ENCODE peak calls at places on chromosomes 7 and 10, in four cellular contexts. Y is ovary, V is breast epithelium, S is cardiac muscle cell. T is an unnamed sample.
A peak's percentile ranks its signal among the peaks of the same experiment; 100 is the strongest.

GRCh38 chr10:34526758-34527730 is 288.1 kb downstream of the PARD3 start:
- DNase-seq in Y (no peak), V (no peak), S (peak; percentile 93), T (no peak)

GRCh38 chr10:86872757-86873156 is 84.7 kb downstream of the MMRN2 start:
- DNase-seq in Y (no peak), V (no peak), S (peak; percentile 67), T (no peak)

GRCh38 chr10:102419561-102420442 is 834 bp upstream of the FBXL15 start:
- DNase-seq in Y (peak; percentile 83), V (no peak), S (no peak), T (peak; percentile 70)

GRCh38 chr7:1466524-1467271 is 7.4 kb upstream of the MICALL2 start:
- DNase-seq in Y (peak; percentile 57), V (no peak), S (peak; percentile 53), T (peak; percentile 96)

GRCh38 chr7:66185680-66186187 is 19.4 kb upstream of the TPST1 start:
- DNase-seq in Y (no peak), V (no peak), S (no peak), T (no peak)

GRCh38 chr7:47085491-47086275 is 496.2 kb downstream of the TNS3 start:
- DNase-seq in Y (no peak), V (no peak), S (no peak), T (no peak)

GRCh38 chr10:92734288-92734687 is 44.5 kb downstream of the HHEX start:
- DNase-seq in Y (no peak), V (no peak), S (no peak), T (no peak)

GRCh38 chr10:130571674-130572073 is 435.5 kb downstream of the GLRX3 start:
- DNase-seq in Y (no peak), V (no peak), S (no peak), T (no peak)

GRCh38 chr10:71161429-71161828 is 50.9 kb upstream of the UNC5B start:
- DNase-seq in Y (no peak), V (no peak), S (peak; percentile 14), T (no peak)

GRCh38 chr7:47407821-47408674 is 173.9 kb downstream of the TNS3 start:
- DNase-seq in Y (peak; percentile 31), V (no peak), S (no peak), T (no peak)

DNA sequence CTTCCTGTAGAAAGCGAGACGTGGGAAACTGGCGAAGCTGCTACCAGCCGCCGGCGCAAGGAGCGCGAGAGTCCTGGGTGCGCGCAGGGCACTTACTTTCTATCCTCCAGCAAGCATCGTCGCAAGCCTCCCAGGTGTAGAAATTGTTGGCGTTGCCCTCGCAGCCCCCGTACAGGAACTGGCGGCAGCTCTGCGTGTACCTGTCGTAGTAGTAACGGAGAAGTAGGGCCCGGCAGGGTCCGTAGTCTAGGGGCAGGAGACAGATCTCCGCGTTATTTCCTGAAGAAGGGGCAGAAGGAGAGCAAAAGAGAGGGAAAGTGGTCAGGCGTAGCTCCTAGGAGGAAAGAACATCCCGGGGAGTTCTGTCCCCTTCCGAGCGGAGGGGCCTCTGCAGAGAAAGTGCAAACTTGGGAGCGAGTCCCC is 501 bp downstream of the TFPI2 start:
- DNase-seq in Y (peak; percentile 59), V (no peak), S (peak; percentile 77), T (no peak)
- H3K27ac ChIP-seq in Y (peak overlapping the region; percentile 82), V (no peak overlapping the region), S (no peak overlapping the region), T (no peak overlapping the region)

GRCh38 chr10:33334839-33335549 is 527 bp upstream of the NRP1 start:
- DNase-seq in Y (peak; percentile 83), V (peak; percentile 49), S (peak; percentile 95), T (peak; percentile 89)
- H3K4me3 ChIP-seq in Y (peak overlapping the region; percentile 69), V (peak overlapping the region; percentile 75), S (peak overlapping the region; percentile 95), T (peak overlapping the region; percentile 61)

GRCh38 chr7:42740410-42740809 is 171.5 kb downstream of the C7orf25 start:
- DNase-seq in Y (no peak), V (no peak), S (peak; percentile 42), T (no peak)
- H3K27ac ChIP-seq in Y (no peak overlapping the region), V (no peak overlapping the region), S (no peak overlapping the region), T (no peak overlapping the region)

DNA sequence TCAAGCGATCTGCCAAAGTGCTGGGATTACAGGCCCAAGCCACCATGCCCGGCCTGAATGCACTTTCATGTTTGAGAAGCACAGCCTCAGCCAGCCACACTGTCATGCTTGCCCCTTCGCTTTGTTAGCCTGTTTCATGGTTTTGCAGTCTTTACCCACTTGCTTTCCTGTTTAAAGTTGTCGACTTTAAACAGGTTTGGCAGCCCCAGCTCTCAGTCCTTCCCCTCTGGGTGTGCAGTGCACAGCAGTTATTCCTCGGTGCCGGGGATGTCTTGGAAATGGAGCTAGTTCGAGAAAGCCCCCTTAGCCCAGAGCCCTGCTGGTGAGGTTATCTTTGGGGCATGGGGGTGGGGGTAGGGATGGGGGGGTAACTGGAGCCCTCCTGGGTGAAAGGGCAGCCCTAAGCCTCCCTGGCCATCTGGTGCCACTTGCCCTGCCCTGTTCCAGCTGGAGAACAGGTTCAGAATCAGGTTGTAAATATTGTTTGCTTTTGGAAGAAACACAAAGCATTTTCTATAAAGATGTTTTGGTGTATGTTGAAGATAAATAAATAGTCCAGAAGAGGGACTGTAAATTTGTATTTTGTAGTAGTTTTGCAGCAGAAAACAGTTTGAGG is 14.8 kb downstream of the TSPAN14 start:
- DNase-seq in Y (no peak), V (no peak), S (no peak), T (peak; percentile 48)
- H3K4me3 ChIP-seq in Y (no peak overlapping the region), V (peak overlapping the region; percentile 6), S (no peak overlapping the region), T (no peak overlapping the region)

GRCh38 chr10:124087672-124088634 is 5.4 kb downstream of the CHST15 start:
- DNase-seq in Y (peak; percentile 41), V (no peak), S (no peak), T (no peak)

GRCh38 chr10:124086787-124087671 is 6.4 kb downstream of the CHST15 start:
- DNase-seq in Y (no peak), V (no peak), S (no peak), T (peak; percentile 64)

GRCh38 chr10:124084693-124085092 is 8.7 kb downstream of the CHST15 start:
- DNase-seq in Y (no peak), V (no peak), S (no peak), T (no peak)

GRCh38 chr10:124085680-124086079 is 7.7 kb downstream of the CHST15 start:
- DNase-seq in Y (peak; percentile 35), V (no peak), S (no peak), T (peak; percentile 61)

DNA sequence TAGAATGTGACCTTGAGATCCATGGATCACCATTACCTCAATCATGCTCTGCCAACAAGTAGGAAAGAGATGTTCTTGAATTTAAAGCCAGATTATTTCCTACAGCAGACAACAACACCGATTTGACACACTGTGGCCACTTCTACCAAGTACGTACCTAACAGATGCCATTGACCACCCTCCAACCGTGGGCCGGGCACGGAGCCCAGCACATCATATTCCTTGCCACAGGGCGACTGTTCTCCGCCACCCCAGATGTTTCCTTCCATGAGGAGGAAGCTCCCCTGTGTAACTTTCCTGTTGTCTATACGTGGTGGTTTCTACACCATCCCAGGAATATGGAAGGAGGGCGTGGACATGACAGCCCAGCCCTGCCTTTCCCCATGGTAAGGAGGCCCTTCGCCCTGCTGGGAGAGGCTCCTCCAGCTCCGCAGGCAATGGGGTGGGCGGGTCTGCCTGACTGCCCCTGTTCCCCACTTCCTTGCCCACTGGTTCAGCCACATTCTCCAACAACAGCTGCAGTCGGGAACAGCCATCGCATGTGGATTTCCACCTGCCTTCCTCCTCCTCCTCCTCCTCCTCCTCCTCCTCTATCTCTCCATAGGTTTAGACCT is 7.2 kb downstream of the CHST15 start:
- DNase-seq in Y (no peak), V (no peak), S (no peak), T (no peak)
- H3K27ac ChIP-seq in Y (no peak overlapping the region), V (peak overlapping the region; percentile 7), S (no peak overlapping the region), T (no peak overlapping the region)

DNA sequence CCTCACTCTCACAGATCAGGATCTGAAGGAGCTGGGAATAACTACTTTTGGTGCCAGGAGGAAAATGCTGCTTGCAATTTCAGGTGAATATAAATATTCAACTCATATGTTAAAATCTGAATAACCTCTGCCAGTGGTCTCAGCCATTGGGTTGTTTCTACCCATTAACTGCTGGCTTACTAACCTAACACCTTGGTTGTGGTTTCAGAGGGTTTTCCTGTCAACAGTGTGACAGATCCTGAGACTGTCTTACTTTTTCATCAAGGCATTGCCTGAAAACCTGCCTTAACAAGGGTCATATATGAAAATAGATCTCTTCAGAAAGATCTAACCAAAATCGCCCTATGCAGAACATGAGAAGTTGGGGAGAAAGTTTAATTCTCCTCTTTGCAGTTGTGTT is 307.7 kb downstream of the BICC1 start:
- DNase-seq in Y (no peak), V (no peak), S (no peak), T (no peak)
- H3K4me3 ChIP-seq in Y (no peak overlapping the region), V (no peak overlapping the region), S (no peak overlapping the region), T (no peak overlapping the region)

DNA sequence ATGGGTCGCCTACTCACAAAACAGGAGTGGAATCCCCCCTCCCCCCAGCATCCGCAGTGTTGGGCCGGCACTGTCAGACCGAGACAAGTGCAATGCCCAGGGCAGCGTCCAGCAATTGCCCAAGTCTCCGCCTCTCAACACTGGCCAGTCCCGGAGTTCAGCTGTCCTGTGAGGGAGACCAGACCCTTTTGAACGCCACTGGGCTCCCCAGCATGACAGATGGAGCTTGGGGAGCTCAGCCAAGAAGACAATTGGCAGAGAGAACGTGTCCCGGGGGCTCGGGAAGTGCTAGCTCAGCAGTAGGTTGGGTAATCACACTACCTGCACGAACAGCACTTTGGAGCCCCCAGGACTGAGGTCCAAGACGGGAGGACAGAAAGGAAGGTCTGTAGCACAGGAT is 4.7 kb downstream of the COPS6 start:
- DNase-seq in Y (no peak), V (no peak), S (no peak), T (no peak)
- H3K27ac ChIP-seq in Y (no peak overlapping the region), V (peak overlapping the region; percentile 11), S (no peak overlapping the region), T (no peak overlapping the region)

GRCh38 chr7:74290999-74291441 is 1.8 kb downstream of the CLIP2 start:
- DNase-seq in Y (no peak), V (no peak), S (no peak), T (no peak)
- H3K4me3 ChIP-seq in Y (no peak overlapping the region), V (peak overlapping the region; percentile 97), S (no peak overlapping the region), T (no peak overlapping the region)

DNA sequence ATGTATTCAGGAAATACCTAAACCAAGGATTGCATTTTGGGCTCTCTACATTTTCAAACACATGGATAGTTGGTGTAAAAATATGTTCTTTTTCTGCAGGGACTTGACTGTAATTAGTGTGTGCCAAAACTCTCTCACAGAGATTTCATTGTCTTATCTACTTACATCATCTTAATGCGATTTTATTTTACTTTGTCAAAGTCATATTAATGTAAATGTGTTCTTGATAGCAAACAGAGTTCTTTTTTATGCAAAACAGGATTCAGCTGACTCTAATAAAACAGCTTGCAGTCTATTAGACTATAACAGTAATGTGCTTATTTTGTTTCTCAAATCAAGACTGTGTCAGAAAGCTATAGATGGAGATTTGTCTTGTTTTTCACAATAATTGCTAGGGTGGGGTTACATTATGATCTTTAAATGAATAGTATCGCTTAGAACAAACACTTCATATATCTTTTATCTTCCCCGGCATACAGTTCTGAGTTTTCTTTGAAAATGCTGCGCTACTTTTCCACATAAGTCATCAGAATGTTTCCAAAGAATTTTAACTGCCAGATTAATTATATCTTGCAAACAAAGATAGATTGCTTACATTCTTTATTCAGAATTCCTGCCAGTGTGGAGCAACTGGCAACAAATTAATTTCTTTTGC is 65.1 kb upstream of the ARID5B start:
- DNase-seq in Y (no peak), V (no peak), S (peak; percentile 40), T (no peak)
- H3K27ac ChIP-seq in Y (no peak overlapping the region), V (peak overlapping the region; percentile 76), S (no peak overlapping the region), T (peak overlapping the region; percentile 57)

GRCh38 chr7:138900040-138900828 is 81.0 kb downstream of the KIAA1549 start:
- DNase-seq in Y (no peak), V (no peak), S (peak; percentile 37), T (no peak)
- H3K4me3 ChIP-seq in Y (no peak overlapping the region), V (no peak overlapping the region), S (no peak overlapping the region), T (no peak overlapping the region)

T was measured in aorta.